ENCODE peak calls at places on chromosomes 4 and X, in ten cellular contexts. One of them, this sample, is unnamed.

GRCh38 chr4:22203436-22204011 is 255.0 kb upstream of the KCNIP4 start:
- DNase-seq in stimulated activated CD8-positive, alpha-beta memory T cell treated with anti-CD3 and anti-CD28 coated beads, Interleukin-7, amount 100 ng/mL, for 24 hours: no peak
- DNase-seq in iris pigment epithelial cell: no peak
- DNase-seq in T-cell: no peak
- DNase-seq in small intestine: no peak
- DNase-seq in COR-L47: no peak
- DNase-seq in cardiac muscle cell: no peak
- DNase-seq in adipocyte: no peak
- DNase-seq in HT-29: no peak
- DNase-seq in psoas muscle: no peak
- DNase-seq in this sample: no peak

GRCh38 chr4:62327612-62328297 is 1127.6 kb downstream of the ADGRL3 start:
- DNase-seq in stimulated activated CD8-positive, alpha-beta memory T cell treated with anti-CD3 and anti-CD28 coated beads, Interleukin-7, amount 100 ng/mL, for 24 hours: no peak
- DNase-seq in iris pigment epithelial cell: no peak
- DNase-seq in T-cell: no peak
- DNase-seq in small intestine: no peak
- DNase-seq in COR-L47: no peak
- DNase-seq in cardiac muscle cell: no peak
- DNase-seq in adipocyte: no peak
- DNase-seq in HT-29: no peak
- DNase-seq in psoas muscle: no peak
- DNase-seq in this sample: no peak

GRCh38 chr4:110959041-110959643 is 336.3 kb upstream of the PITX2 start:
- DNase-seq in stimulated activated CD8-positive, alpha-beta memory T cell treated with anti-CD3 and anti-CD28 coated beads, Interleukin-7, amount 100 ng/mL, for 24 hours: no peak
- DNase-seq in iris pigment epithelial cell: peak; percentile 82
- DNase-seq in T-cell: no peak
- DNase-seq in small intestine: peak; percentile 13
- DNase-seq in COR-L47: peak; percentile 1
- DNase-seq in cardiac muscle cell: no peak
- DNase-seq in adipocyte: peak; percentile 62
- DNase-seq in HT-29: peak; percentile 66
- DNase-seq in psoas muscle: no peak
- DNase-seq in this sample: no peak

GRCh38 chr4:61202100-61202637 is 2.0 kb downstream of the ADGRL3 start:
- DNase-seq in stimulated activated CD8-positive, alpha-beta memory T cell treated with anti-CD3 and anti-CD28 coated beads, Interleukin-7, amount 100 ng/mL, for 24 hours: no peak
- DNase-seq in iris pigment epithelial cell: peak; percentile 1
- DNase-seq in T-cell: no peak
- DNase-seq in small intestine: no peak
- DNase-seq in COR-L47: peak; percentile 58
- DNase-seq in cardiac muscle cell: peak; percentile 32
- DNase-seq in adipocyte: peak; percentile 42
- DNase-seq in HT-29: no peak
- DNase-seq in psoas muscle: no peak
- DNase-seq in this sample: peak; percentile 68

GRCh38 chrX:36684053-36684452 is 324.1 kb upstream of the FAM47C start:
- DNase-seq in stimulated activated CD8-positive, alpha-beta memory T cell treated with anti-CD3 and anti-CD28 coated beads, Interleukin-7, amount 100 ng/mL, for 24 hours: no peak
- DNase-seq in iris pigment epithelial cell: no peak
- DNase-seq in T-cell: no peak
- DNase-seq in small intestine: no peak
- DNase-seq in COR-L47: no peak
- DNase-seq in cardiac muscle cell: no peak
- DNase-seq in adipocyte: no peak
- DNase-seq in HT-29: peak; percentile 2
- DNase-seq in psoas muscle: no peak
- DNase-seq in this sample: no peak

GRCh38 chr4:83536649-83537352 is 893 bp downstream of the GPAT3 start:
- DNase-seq in stimulated activated CD8-positive, alpha-beta memory T cell treated with anti-CD3 and anti-CD28 coated beads, Interleukin-7, amount 100 ng/mL, for 24 hours: no peak
- DNase-seq in iris pigment epithelial cell: no peak
- DNase-seq in T-cell: no peak
- DNase-seq in small intestine: peak; percentile 79
- DNase-seq in COR-L47: no peak
- DNase-seq in cardiac muscle cell: no peak
- DNase-seq in adipocyte: no peak
- DNase-seq in HT-29: no peak
- DNase-seq in psoas muscle: peak; percentile 14
- DNase-seq in this sample: no peak

GRCh38 chr4:156991161-156991560 is 19.6 kb upstream of the PDGFC start:
- DNase-seq in stimulated activated CD8-positive, alpha-beta memory T cell treated with anti-CD3 and anti-CD28 coated beads, Interleukin-7, amount 100 ng/mL, for 24 hours: no peak
- DNase-seq in iris pigment epithelial cell: no peak
- DNase-seq in T-cell: no peak
- DNase-seq in small intestine: no peak
- DNase-seq in COR-L47: no peak
- DNase-seq in cardiac muscle cell: no peak
- DNase-seq in adipocyte: no peak
- DNase-seq in HT-29: no peak
- DNase-seq in psoas muscle: no peak
- DNase-seq in this sample: no peak

GRCh38 chr4:4384837-4385236 is 2.1 kb upstream of the NSG1 start:
- DNase-seq in stimulated activated CD8-positive, alpha-beta memory T cell treated with anti-CD3 and anti-CD28 coated beads, Interleukin-7, amount 100 ng/mL, for 24 hours: no peak
- DNase-seq in iris pigment epithelial cell: peak; percentile 27
- DNase-seq in T-cell: peak; percentile 10
- DNase-seq in small intestine: no peak
- DNase-seq in COR-L47: peak; percentile 2
- DNase-seq in cardiac muscle cell: peak; percentile 45
- DNase-seq in adipocyte: no peak
- DNase-seq in HT-29: no peak
- DNase-seq in psoas muscle: no peak
- DNase-seq in this sample: peak; percentile 21

GRCh38 chr4:44149242-44149641 is 299.4 kb downstream of the KCTD8 start:
- DNase-seq in stimulated activated CD8-positive, alpha-beta memory T cell treated with anti-CD3 and anti-CD28 coated beads, Interleukin-7, amount 100 ng/mL, for 24 hours: no peak
- DNase-seq in iris pigment epithelial cell: no peak
- DNase-seq in T-cell: no peak
- DNase-seq in small intestine: no peak
- DNase-seq in COR-L47: no peak
- DNase-seq in cardiac muscle cell: no peak
- DNase-seq in adipocyte: no peak
- DNase-seq in HT-29: no peak
- DNase-seq in psoas muscle: no peak
- DNase-seq in this sample: no peak

GRCh38 chr4:25117274-25117673 is 43.0 kb downstream of the SEPSECS start:
- DNase-seq in stimulated activated CD8-positive, alpha-beta memory T cell treated with anti-CD3 and anti-CD28 coated beads, Interleukin-7, amount 100 ng/mL, for 24 hours: no peak
- DNase-seq in iris pigment epithelial cell: no peak
- DNase-seq in T-cell: no peak
- DNase-seq in small intestine: no peak
- DNase-seq in COR-L47: no peak
- DNase-seq in cardiac muscle cell: no peak
- DNase-seq in adipocyte: no peak
- DNase-seq in HT-29: no peak
- DNase-seq in psoas muscle: no peak
- DNase-seq in this sample: no peak

GRCh38 chrX:129984196-129984962 is 1.9 kb downstream of the BCORL1 start:
- DNase-seq in stimulated activated CD8-positive, alpha-beta memory T cell treated with anti-CD3 and anti-CD28 coated beads, Interleukin-7, amount 100 ng/mL, for 24 hours: no peak
- DNase-seq in iris pigment epithelial cell: no peak
- DNase-seq in T-cell: peak; percentile 28
- DNase-seq in small intestine: peak; percentile 21
- DNase-seq in COR-L47: no peak
- DNase-seq in cardiac muscle cell: no peak
- DNase-seq in adipocyte: peak; percentile 45
- DNase-seq in HT-29: no peak
- DNase-seq in psoas muscle: peak; percentile 32
- DNase-seq in this sample: peak; percentile 78

GRCh38 chr4:89110541-89110985 is 770 bp upstream of the TIGD2 start:
- DNase-seq in stimulated activated CD8-positive, alpha-beta memory T cell treated with anti-CD3 and anti-CD28 coated beads, Interleukin-7, amount 100 ng/mL, for 24 hours: no peak
- DNase-seq in iris pigment epithelial cell: no peak
- DNase-seq in T-cell: no peak
- DNase-seq in small intestine: peak; percentile 27
- DNase-seq in COR-L47: peak; percentile 29
- DNase-seq in cardiac muscle cell: no peak
- DNase-seq in adipocyte: no peak
- DNase-seq in HT-29: peak; percentile 57
- DNase-seq in psoas muscle: peak; percentile 17
- DNase-seq in this sample: no peak

GRCh38 chrX:153672531-153673397 is 849 bp downstream of the PNCK start:
- DNase-seq in stimulated activated CD8-positive, alpha-beta memory T cell treated with anti-CD3 and anti-CD28 coated beads, Interleukin-7, amount 100 ng/mL, for 24 hours: no peak
- DNase-seq in iris pigment epithelial cell: no peak
- DNase-seq in T-cell: no peak
- DNase-seq in small intestine: no peak
- DNase-seq in COR-L47: no peak
- DNase-seq in cardiac muscle cell: no peak
- DNase-seq in adipocyte: no peak
- DNase-seq in HT-29: no peak
- DNase-seq in psoas muscle: no peak
- DNase-seq in this sample: peak; percentile 72

GRCh38 chrX:129193357-129193756 is 329.9 kb downstream of the SMARCA1 start:
- DNase-seq in stimulated activated CD8-positive, alpha-beta memory T cell treated with anti-CD3 and anti-CD28 coated beads, Interleukin-7, amount 100 ng/mL, for 24 hours: no peak
- DNase-seq in iris pigment epithelial cell: no peak
- DNase-seq in T-cell: no peak
- DNase-seq in small intestine: peak; percentile 36
- DNase-seq in COR-L47: peak; percentile 77
- DNase-seq in cardiac muscle cell: no peak
- DNase-seq in adipocyte: no peak
- DNase-seq in HT-29: peak; percentile 81
- DNase-seq in psoas muscle: no peak
- DNase-seq in this sample: no peak

GRCh38 chr4:157005193-157005592 is 33.6 kb upstream of the PDGFC start:
- DNase-seq in stimulated activated CD8-positive, alpha-beta memory T cell treated with anti-CD3 and anti-CD28 coated beads, Interleukin-7, amount 100 ng/mL, for 24 hours: no peak
- DNase-seq in iris pigment epithelial cell: no peak
- DNase-seq in T-cell: no peak
- DNase-seq in small intestine: no peak
- DNase-seq in COR-L47: no peak
- DNase-seq in cardiac muscle cell: no peak
- DNase-seq in adipocyte: no peak
- DNase-seq in HT-29: no peak
- DNase-seq in psoas muscle: no peak
- DNase-seq in this sample: no peak

GRCh38 chr4:119506761-119507160 is 121.8 kb downstream of the PDE5A start:
- DNase-seq in stimulated activated CD8-positive, alpha-beta memory T cell treated with anti-CD3 and anti-CD28 coated beads, Interleukin-7, amount 100 ng/mL, for 24 hours: no peak
- DNase-seq in iris pigment epithelial cell: peak; percentile 38
- DNase-seq in T-cell: no peak
- DNase-seq in small intestine: no peak
- DNase-seq in COR-L47: no peak
- DNase-seq in cardiac muscle cell: no peak
- DNase-seq in adipocyte: peak; percentile 40
- DNase-seq in HT-29: no peak
- DNase-seq in psoas muscle: no peak
- DNase-seq in this sample: no peak

GRCh38 chr4:113811329-113811728 is 49.8 kb upstream of the CAMK2D start:
- DNase-seq in stimulated activated CD8-positive, alpha-beta memory T cell treated with anti-CD3 and anti-CD28 coated beads, Interleukin-7, amount 100 ng/mL, for 24 hours: no peak
- DNase-seq in iris pigment epithelial cell: no peak
- DNase-seq in T-cell: no peak
- DNase-seq in small intestine: no peak
- DNase-seq in COR-L47: no peak
- DNase-seq in cardiac muscle cell: no peak
- DNase-seq in adipocyte: no peak
- DNase-seq in HT-29: no peak
- DNase-seq in psoas muscle: no peak
- DNase-seq in this sample: no peak

GRCh38 chrX:29652484-29652883 is 562.9 kb upstream of the MAGEB2 start:
- DNase-seq in stimulated activated CD8-positive, alpha-beta memory T cell treated with anti-CD3 and anti-CD28 coated beads, Interleukin-7, amount 100 ng/mL, for 24 hours: no peak
- DNase-seq in iris pigment epithelial cell: peak; percentile 85
- DNase-seq in T-cell: no peak
- DNase-seq in small intestine: no peak
- DNase-seq in COR-L47: no peak
- DNase-seq in cardiac muscle cell: no peak
- DNase-seq in adipocyte: peak; percentile 65
- DNase-seq in HT-29: no peak
- DNase-seq in psoas muscle: no peak
- DNase-seq in this sample: no peak

GRCh38 chrX:22124098-22124497 is 92.0 kb downstream of the PHEX start:
- DNase-seq in stimulated activated CD8-positive, alpha-beta memory T cell treated with anti-CD3 and anti-CD28 coated beads, Interleukin-7, amount 100 ng/mL, for 24 hours: no peak
- DNase-seq in iris pigment epithelial cell: no peak
- DNase-seq in T-cell: no peak
- DNase-seq in small intestine: no peak
- DNase-seq in COR-L47: no peak
- DNase-seq in cardiac muscle cell: no peak
- DNase-seq in adipocyte: no peak
- DNase-seq in HT-29: no peak
- DNase-seq in psoas muscle: no peak
- DNase-seq in this sample: no peak

GRCh38 chr4:125020089-125021034 is 294.4 kb upstream of the FAT4 start:
- DNase-seq in stimulated activated CD8-positive, alpha-beta memory T cell treated with anti-CD3 and anti-CD28 coated beads, Interleukin-7, amount 100 ng/mL, for 24 hours: no peak
- DNase-seq in iris pigment epithelial cell: no peak
- DNase-seq in T-cell: no peak
- DNase-seq in small intestine: no peak
- DNase-seq in COR-L47: no peak
- DNase-seq in cardiac muscle cell: no peak
- DNase-seq in adipocyte: no peak
- DNase-seq in HT-29: no peak
- DNase-seq in psoas muscle: no peak
- DNase-seq in this sample: no peak

GRCh38 chr4:165723051-165723805 is 149.8 kb upstream of the TLL1 start:
- DNase-seq in stimulated activated CD8-positive, alpha-beta memory T cell treated with anti-CD3 and anti-CD28 coated beads, Interleukin-7, amount 100 ng/mL, for 24 hours: no peak
- DNase-seq in iris pigment epithelial cell: no peak
- DNase-seq in T-cell: no peak
- DNase-seq in small intestine: no peak
- DNase-seq in COR-L47: peak; percentile 3
- DNase-seq in cardiac muscle cell: no peak
- DNase-seq in adipocyte: no peak
- DNase-seq in HT-29: no peak
- DNase-seq in psoas muscle: no peak
- DNase-seq in this sample: no peak

GRCh38 chr4:13427599-13428325 is 56.4 kb downstream of the RAB28 start:
- DNase-seq in stimulated activated CD8-positive, alpha-beta memory T cell treated with anti-CD3 and anti-CD28 coated beads, Interleukin-7, amount 100 ng/mL, for 24 hours: no peak
- DNase-seq in iris pigment epithelial cell: peak; percentile 10
- DNase-seq in T-cell: no peak
- DNase-seq in small intestine: no peak
- DNase-seq in COR-L47: no peak
- DNase-seq in cardiac muscle cell: no peak
- DNase-seq in adipocyte: peak; percentile 2
- DNase-seq in HT-29: no peak
- DNase-seq in psoas muscle: no peak
- DNase-seq in this sample: no peak

GRCh38 chr4:7212101-7212674 is 19.9 kb downstream of the SORCS2 start:
- DNase-seq in stimulated activated CD8-positive, alpha-beta memory T cell treated with anti-CD3 and anti-CD28 coated beads, Interleukin-7, amount 100 ng/mL, for 24 hours: no peak
- DNase-seq in iris pigment epithelial cell: peak; percentile 37
- DNase-seq in T-cell: no peak
- DNase-seq in small intestine: no peak
- DNase-seq in COR-L47: no peak
- DNase-seq in cardiac muscle cell: no peak
- DNase-seq in adipocyte: no peak
- DNase-seq in HT-29: no peak
- DNase-seq in psoas muscle: no peak
- DNase-seq in this sample: peak; percentile 7

GRCh38 chr4:68865760-68866159 is 50.0 kb downstream of the UGT2B10 start:
- DNase-seq in stimulated activated CD8-positive, alpha-beta memory T cell treated with anti-CD3 and anti-CD28 coated beads, Interleukin-7, amount 100 ng/mL, for 24 hours: no peak
- DNase-seq in iris pigment epithelial cell: no peak
- DNase-seq in T-cell: no peak
- DNase-seq in small intestine: no peak
- DNase-seq in COR-L47: no peak
- DNase-seq in cardiac muscle cell: no peak
- DNase-seq in adipocyte: no peak
- DNase-seq in HT-29: no peak
- DNase-seq in psoas muscle: no peak
- DNase-seq in this sample: no peak

GRCh38 chr4:2953496-2953895 is 9.7 kb downstream of the NOP14 start:
- DNase-seq in stimulated activated CD8-positive, alpha-beta memory T cell treated with anti-CD3 and anti-CD28 coated beads, Interleukin-7, amount 100 ng/mL, for 24 hours: no peak
- DNase-seq in iris pigment epithelial cell: no peak
- DNase-seq in T-cell: no peak
- DNase-seq in small intestine: no peak
- DNase-seq in COR-L47: no peak
- DNase-seq in cardiac muscle cell: no peak
- DNase-seq in adipocyte: no peak
- DNase-seq in HT-29: no peak
- DNase-seq in psoas muscle: no peak
- DNase-seq in this sample: no peak

GRCh38 chrX:107744868-107745267 is 30.7 kb downstream of the TSC22D3 start:
- DNase-seq in stimulated activated CD8-positive, alpha-beta memory T cell treated with anti-CD3 and anti-CD28 coated beads, Interleukin-7, amount 100 ng/mL, for 24 hours: no peak
- DNase-seq in iris pigment epithelial cell: no peak
- DNase-seq in T-cell: no peak
- DNase-seq in small intestine: no peak
- DNase-seq in COR-L47: no peak
- DNase-seq in cardiac muscle cell: no peak
- DNase-seq in adipocyte: no peak
- DNase-seq in HT-29: no peak
- DNase-seq in psoas muscle: no peak
- DNase-seq in this sample: no peak

GRCh38 chr4:37917388-37917787 is 26.5 kb downstream of the TBC1D1 start:
- DNase-seq in stimulated activated CD8-positive, alpha-beta memory T cell treated with anti-CD3 and anti-CD28 coated beads, Interleukin-7, amount 100 ng/mL, for 24 hours: no peak
- DNase-seq in iris pigment epithelial cell: no peak
- DNase-seq in T-cell: no peak
- DNase-seq in small intestine: no peak
- DNase-seq in COR-L47: no peak
- DNase-seq in cardiac muscle cell: no peak
- DNase-seq in adipocyte: no peak
- DNase-seq in HT-29: no peak
- DNase-seq in psoas muscle: no peak
- DNase-seq in this sample: no peak

GRCh38 chrX:115348440-115349225 is 59.1 kb downstream of the LUZP4 start:
- DNase-seq in stimulated activated CD8-positive, alpha-beta memory T cell treated with anti-CD3 and anti-CD28 coated beads, Interleukin-7, amount 100 ng/mL, for 24 hours: no peak
- DNase-seq in iris pigment epithelial cell: no peak
- DNase-seq in T-cell: no peak
- DNase-seq in small intestine: no peak
- DNase-seq in COR-L47: no peak
- DNase-seq in cardiac muscle cell: no peak
- DNase-seq in adipocyte: no peak
- DNase-seq in HT-29: no peak
- DNase-seq in psoas muscle: no peak
- DNase-seq in this sample: no peak